ENCODE peak calls at places on chromosomes 7 and 10, in five cellular contexts. C is stimulated activated naive B cell treated with anti-CD40 and anti-IgM and Interleukin-4, amounts not matched to agents 10 μg/mL and 1 μg/mL and 100 μg/mL, for 72 hours; W is astrocyte of the hippocampus; V is activated CD8-positive, alpha-beta T cell treated with anti-CD3 and anti-CD28 coated beads for 36 hours; G is HCT116. Q is an unnamed sample.

GRCh38 chr10:127563718-127564553 is 14.8 kb downstream of the NPS start:
- DNase-seq in G (peak), W (no peak), C (no peak), V (peak), Q (peak)

GRCh38 chr7:32204361-32205018 is 134.3 kb upstream of the PDE1C start:
- DNase-seq in W (peak), V (peak), C (peak), G (peak), Q (peak)

GRCh38 chr10:101216631-101217425 is 12.4 kb downstream of the LBX1 start:
- DNase-seq in V (no peak), W (no peak), G (no peak), C (no peak), Q (no peak)

GRCh38 chr7:139427029-139427420 is 56.4 kb downstream of the KLRG2 start:
- DNase-seq in C (no peak), G (no peak), W (no peak), V (no peak), Q (no peak)

GRCh38 chr7:122543891-122544290 is 155.0 kb downstream of the RNF133 start:
- DNase-seq in G (no peak), W (no peak), C (no peak), V (no peak), Q (no peak)

GRCh38 chr7:1028044-1028770 is 16.1 kb upstream of the GPR146 start:
- DNase-seq in G (peak), C (peak), V (peak), W (peak), Q (peak)

GRCh38 chr10:94851263-94851662 is 87.2 kb upstream of the CYP2C9 start:
- DNase-seq in V (no peak), C (no peak), G (no peak), W (no peak), Q (no peak)

GRCh38 chr10:32795598-32796183 is 162.3 kb downstream of the ITGB1 start:
- DNase-seq in G (peak), W (peak), C (no peak), V (peak), Q (peak)

GRCh38 chr7:155973451-155973997 is 161.3 kb upstream of the SHH start:
- DNase-seq in C (no peak), V (no peak), W (no peak), G (no peak), Q (no peak)

GRCh38 chr10:89738551-89739209 is 37.3 kb downstream of the KIF20B start:
- DNase-seq in V (no peak), C (no peak), G (no peak), W (no peak), Q (no peak)

GRCh38 chr7:9149499-9150082 is 716.2 kb downstream of the NXPH1 start:
- DNase-seq in V (no peak), C (no peak), G (no peak), W (no peak), Q (no peak)

GRCh38 chr7:3068568-3068967 is 24.9 kb upstream of the CARD11 start:
- DNase-seq in V (peak), W (no peak), G (no peak), C (peak), Q (no peak)

GRCh38 chr7:140571537-140572122 is 69.0 kb downstream of the DENND2A start:
- DNase-seq in W (no peak), G (no peak), V (no peak), C (no peak), Q (no peak)

GRCh38 chr10:69130251-69130650 is 6.3 kb downstream of the VPS26A start:
- DNase-seq in W (peak), G (no peak), V (no peak), C (no peak), Q (no peak)

GRCh38 chr7:150357277-150357676 is 11.3 kb upstream of the REPIN1 start:
- DNase-seq in C (no peak), G (no peak), V (peak), W (no peak), Q (no peak)

GRCh38 chr10:87544750-87545149 is 40.1 kb downstream of the MINPP1 start:
- DNase-seq in V (no peak), G (no peak), W (no peak), C (no peak), Q (no peak)

GRCh38 chr10:75058142-75058541 is 53.3 kb upstream of the SAMD8 start:
- DNase-seq in C (no peak), W (no peak), G (no peak), V (no peak), Q (no peak)

GRCh38 chr7:37448057-37448636 is 517 bp downstream of the ELMO1 start:
- DNase-seq in V (no peak), C (no peak), W (peak), G (no peak), Q (no peak)

GRCh38 chr7:16891338-16891737 is 9.6 kb upstream of the AGR3 start:
- DNase-seq in V (peak), G (peak), C (peak), W (peak), Q (peak)

GRCh38 chr7:139656387-139656786 is 121.4 kb downstream of the HIPK2 start:
- DNase-seq in C (no peak), G (no peak), V (no peak), W (no peak), Q (no peak)

GRCh38 chr10:52383088-52383487 is 69.0 kb downstream of the DKK1 start:
- DNase-seq in G (no peak), W (no peak), C (no peak), V (no peak), Q (no peak)

GRCh38 chr10:3401491-3401938 is 228.9 kb upstream of the PITRM1 start:
- DNase-seq in V (no peak), G (no peak), C (no peak), W (peak), Q (no peak)